ENCODE peak calls at places on chromosome 9, in six cellular contexts. One of them, this sample, is unnamed.

GRCh38 chr9:124778575-124779367 is 1.8 kb downstream of the OLFML2A start:
- DNase-seq in dorsolateral prefrontal cortex: peak
- DNase-seq in HFFc6: no peak
- DNase-seq in left ventricle myocardium inferior: no peak
- DNase-seq in tibial artery: peak
- DNase-seq in DND-41: no peak
- DNase-seq in this sample: no peak

GRCh38 chr9:117763314-117763713 is 59.1 kb downstream of the TLR4 start:
- DNase-seq in dorsolateral prefrontal cortex: no peak
- DNase-seq in left ventricle myocardium inferior: no peak
- DNase-seq in tibial artery: no peak
- DNase-seq in DND-41: no peak
- DNase-seq in HFFc6: peak
- DNase-seq in this sample: no peak

GRCh38 chr9:100525563-100525962 is 52.3 kb upstream of the CAVIN4 start:
- DNase-seq in DND-41: no peak
- DNase-seq in HFFc6: no peak
- DNase-seq in dorsolateral prefrontal cortex: no peak
- DNase-seq in tibial artery: no peak
- DNase-seq in left ventricle myocardium inferior: no peak
- DNase-seq in this sample: no peak

GRCh38 chr9:88303785-88304495 is 84.3 kb upstream of the SPIN1 start:
- DNase-seq in DND-41: no peak
- DNase-seq in tibial artery: no peak
- DNase-seq in HFFc6: peak
- DNase-seq in left ventricle myocardium inferior: no peak
- DNase-seq in dorsolateral prefrontal cortex: no peak
- DNase-seq in this sample: no peak

GRCh38 chr9:86721843-86722705 is 225.2 kb downstream of the GAS1 start:
- DNase-seq in dorsolateral prefrontal cortex: no peak
- DNase-seq in HFFc6: peak
- DNase-seq in left ventricle myocardium inferior: peak
- DNase-seq in tibial artery: peak
- DNase-seq in DND-41: no peak
- DNase-seq in this sample: no peak

GRCh38 chr9:136539427-136540412 is 6.1 kb downstream of the NOTCH1 start:
- DNase-seq in tibial artery: peak
- DNase-seq in HFFc6: no peak
- DNase-seq in DND-41: peak
- DNase-seq in dorsolateral prefrontal cortex: no peak
- DNase-seq in left ventricle myocardium inferior: peak
- DNase-seq in this sample: no peak

GRCh38 chr9:134964271-134964670 is 46.6 kb upstream of the FCN1 start:
- DNase-seq in tibial artery: peak
- DNase-seq in HFFc6: no peak
- DNase-seq in dorsolateral prefrontal cortex: no peak
- DNase-seq in DND-41: no peak
- DNase-seq in left ventricle myocardium inferior: no peak
- DNase-seq in this sample: no peak

GRCh38 chr9:82488702-82489578 is 500.4 kb downstream of the SPATA31D1 start:
- DNase-seq in dorsolateral prefrontal cortex: no peak
- DNase-seq in left ventricle myocardium inferior: no peak
- DNase-seq in DND-41: no peak
- DNase-seq in HFFc6: peak
- DNase-seq in tibial artery: no peak
- DNase-seq in this sample: no peak

GRCh38 chr9:123478160-123478559 is 122.2 kb downstream of the CRB2 start:
- DNase-seq in HFFc6: no peak
- DNase-seq in left ventricle myocardium inferior: no peak
- DNase-seq in tibial artery: peak
- DNase-seq in DND-41: no peak
- DNase-seq in dorsolateral prefrontal cortex: no peak
- DNase-seq in this sample: no peak

GRCh38 chr9:130640681-130641080 is 23.7 kb upstream of the PRDM12 start:
- DNase-seq in tibial artery: no peak
- DNase-seq in HFFc6: no peak
- DNase-seq in DND-41: no peak
- DNase-seq in left ventricle myocardium inferior: no peak
- DNase-seq in dorsolateral prefrontal cortex: no peak
- DNase-seq in this sample: no peak
- TF ChIP-seq CTCF in tibial artery: no peak
- TF ChIP-seq CTCF in HFFc6: no peak
- TF ChIP-seq CTCF in DND-41: no peak
- TF ChIP-seq CTCF in left ventricle myocardium inferior: no peak
- TF ChIP-seq CTCF in dorsolateral prefrontal cortex: no peak
- TF ChIP-seq CTCF in this sample: no peak

DNA sequence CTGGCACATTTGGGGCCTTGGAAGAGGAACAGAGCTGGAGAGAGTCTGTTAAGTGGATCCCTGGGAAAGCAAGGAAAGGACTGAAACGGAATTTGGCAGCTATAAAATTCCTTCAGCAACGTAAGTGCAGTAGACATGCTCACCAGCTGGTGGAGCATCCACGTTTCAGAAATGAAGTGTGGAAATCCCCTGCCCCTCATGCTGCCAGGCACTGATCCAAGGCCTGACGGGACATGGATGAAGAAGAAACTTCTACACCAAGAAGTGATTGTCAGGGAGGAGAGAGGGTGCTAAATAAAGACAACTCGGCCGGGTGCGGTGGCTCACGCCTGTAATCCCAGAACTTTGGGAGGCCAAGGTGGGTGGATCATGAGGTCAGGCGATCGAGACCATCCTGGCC is 209.3 kb downstream of the ROR2 start:
- DNase-seq in dorsolateral prefrontal cortex: no peak
- DNase-seq in DND-41: no peak
- DNase-seq in left ventricle myocardium inferior: peak
- DNase-seq in HFFc6: no peak
- DNase-seq in tibial artery: no peak
- DNase-seq in this sample: no peak
- TF ChIP-seq CTCF in dorsolateral prefrontal cortex: peak
- TF ChIP-seq CTCF in DND-41: no peak
- TF ChIP-seq CTCF in left ventricle myocardium inferior: peak
- TF ChIP-seq CTCF in HFFc6: no peak
- TF ChIP-seq CTCF in tibial artery: no peak
- TF ChIP-seq CTCF in this sample: no peak

DNA sequence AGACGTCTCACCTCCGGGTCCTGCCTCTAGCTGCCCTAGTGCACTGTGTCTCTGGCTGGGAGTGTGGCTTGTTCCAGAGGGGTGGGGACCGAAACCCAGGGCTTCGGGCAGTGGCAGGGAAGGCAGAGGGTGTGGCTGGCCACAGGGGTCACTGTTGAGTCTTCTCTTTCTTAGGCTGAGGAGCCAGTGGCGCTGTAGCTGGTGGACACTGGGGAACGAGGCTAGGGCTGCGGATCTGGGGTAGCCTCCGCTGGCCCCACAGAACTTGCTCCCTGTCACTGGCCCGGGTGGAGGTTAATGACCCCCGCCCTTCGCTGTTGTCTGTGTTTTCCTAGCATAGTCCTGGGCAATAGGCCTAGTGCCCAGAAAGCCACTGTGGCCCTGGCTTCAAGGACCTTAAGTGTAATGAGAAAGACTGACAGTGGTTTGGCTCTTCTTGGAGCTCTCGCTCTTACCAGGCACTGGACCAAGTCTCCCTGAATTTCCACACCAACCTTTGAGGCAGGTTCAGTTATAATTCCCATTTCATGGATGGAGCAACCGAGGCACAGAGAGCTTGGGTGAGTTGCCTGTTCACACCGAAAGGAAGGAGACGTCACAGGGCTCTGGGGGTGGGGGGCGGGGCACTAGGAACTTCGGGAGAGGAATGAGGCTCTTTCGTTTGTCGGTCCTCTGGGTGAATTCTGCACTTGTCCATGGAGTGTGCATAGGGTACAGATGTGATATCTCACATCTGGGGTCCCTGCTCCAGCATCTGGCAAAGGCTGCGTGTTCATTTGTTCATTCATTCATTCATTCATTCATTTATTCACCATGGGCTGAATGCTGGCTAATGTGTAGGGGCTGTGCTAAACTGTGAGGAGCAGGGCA is 4.8 kb upstream of the IER5L start:
- DNase-seq in left ventricle myocardium inferior: no peak
- DNase-seq in HFFc6: no peak
- DNase-seq in dorsolateral prefrontal cortex: no peak
- DNase-seq in DND-41: no peak
- DNase-seq in tibial artery: no peak
- DNase-seq in this sample: peak
- TF ChIP-seq CTCF in left ventricle myocardium inferior: peak
- TF ChIP-seq CTCF in HFFc6: peak
- TF ChIP-seq CTCF in dorsolateral prefrontal cortex: peak
- TF ChIP-seq CTCF in DND-41: peak
- TF ChIP-seq CTCF in tibial artery: peak
- TF ChIP-seq CTCF in this sample: peak

DNA sequence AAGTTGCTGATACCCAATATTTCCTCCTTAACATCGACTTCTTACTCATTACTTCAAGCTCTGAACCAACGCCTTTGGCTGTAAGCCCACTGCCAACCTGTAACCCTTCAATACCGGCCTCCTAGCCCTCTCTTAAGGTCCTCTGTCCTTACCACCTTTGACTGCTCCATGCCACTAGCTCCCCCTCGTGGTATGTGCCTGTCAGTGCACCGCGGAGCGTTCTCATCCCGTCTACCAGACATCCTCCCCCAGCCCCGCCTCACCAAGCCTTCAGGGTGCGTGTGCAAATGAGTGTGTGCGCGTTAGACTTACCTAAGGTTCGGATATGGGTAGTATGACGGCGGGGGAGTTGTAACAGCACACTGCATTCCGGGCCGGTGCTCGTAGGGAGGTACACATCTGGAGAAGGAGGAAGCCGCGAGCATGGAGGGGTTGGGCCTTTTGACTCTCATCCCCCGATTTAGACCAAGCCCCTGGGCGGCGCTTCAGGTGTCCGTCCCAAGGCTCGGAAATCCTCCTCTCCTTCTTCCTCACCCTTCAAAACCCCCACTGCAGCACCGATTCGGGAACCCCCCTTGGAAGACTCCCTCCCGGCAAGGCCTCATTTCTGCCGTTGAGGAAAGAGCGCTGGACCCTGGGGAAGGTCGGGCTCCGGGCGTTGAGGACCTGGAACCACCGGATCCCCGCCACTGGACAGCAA is 2.8 kb upstream of the MYORG start:
- DNase-seq in left ventricle myocardium inferior: peak
- DNase-seq in dorsolateral prefrontal cortex: peak
- DNase-seq in HFFc6: peak
- DNase-seq in tibial artery: peak
- DNase-seq in DND-41: peak
- DNase-seq in this sample: peak
- TF ChIP-seq CTCF in left ventricle myocardium inferior: peak
- TF ChIP-seq CTCF in dorsolateral prefrontal cortex: peak
- TF ChIP-seq CTCF in HFFc6: peak
- TF ChIP-seq CTCF in tibial artery: peak
- TF ChIP-seq CTCF in DND-41: peak
- TF ChIP-seq CTCF in this sample: peak

This sample was measured in progenitor cell of endocrine pancreas.